ENCODE peak calls at places on chromosome 21, in nine cellular contexts. One of them, this sample, is unnamed.

GRCh38 chr21:31509108-31510017 is 150.1 kb upstream of the SOD1 start:
- DNase-seq in AG08396: no peak
- DNase-seq in amniotic stem cell: no peak
- DNase-seq in MM.1S: no peak
- DNase-seq in HEK293T: peak
- DNase-seq in M059J: peak
- DNase-seq in skeletal muscle cell: no peak
- DNase-seq in substantia nigra: no peak
- DNase-seq in hepatocyte: peak
- DNase-seq in this sample: peak

GRCh38 chr21:19523066-19523465 is 1119.5 kb upstream of the TMPRSS15 start:
- DNase-seq in AG08396: no peak
- DNase-seq in amniotic stem cell: no peak
- DNase-seq in MM.1S: no peak
- DNase-seq in HEK293T: no peak
- DNase-seq in M059J: no peak
- DNase-seq in skeletal muscle cell: no peak
- DNase-seq in substantia nigra: no peak
- DNase-seq in hepatocyte: no peak
- DNase-seq in this sample: no peak

GRCh38 chr21:22631066-22631465 is 1632.9 kb downstream of the NCAM2 start:
- DNase-seq in AG08396: no peak
- DNase-seq in amniotic stem cell: no peak
- DNase-seq in MM.1S: no peak
- DNase-seq in HEK293T: no peak
- DNase-seq in M059J: no peak
- DNase-seq in skeletal muscle cell: no peak
- DNase-seq in substantia nigra: no peak
- DNase-seq in hepatocyte: no peak
- DNase-seq in this sample: no peak

GRCh38 chr21:35051287-35051818 is 2.3 kb upstream of the RUNX1 start:
- DNase-seq in AG08396: peak
- DNase-seq in amniotic stem cell: no peak
- DNase-seq in MM.1S: peak
- DNase-seq in HEK293T: peak
- DNase-seq in M059J: peak
- DNase-seq in skeletal muscle cell: peak
- DNase-seq in substantia nigra: peak
- DNase-seq in hepatocyte: peak
- DNase-seq in this sample: peak

GRCh38 chr21:41378849-41379248 is 17.0 kb downstream of the MX2 start:
- DNase-seq in AG08396: no peak
- DNase-seq in amniotic stem cell: no peak
- DNase-seq in MM.1S: no peak
- DNase-seq in HEK293T: no peak
- DNase-seq in M059J: no peak
- DNase-seq in skeletal muscle cell: no peak
- DNase-seq in substantia nigra: no peak
- DNase-seq in hepatocyte: no peak
- DNase-seq in this sample: no peak

GRCh38 chr21:43287974-43288755 is 119.4 kb downstream of the CRYAA start:
- DNase-seq in AG08396: no peak
- DNase-seq in amniotic stem cell: no peak
- DNase-seq in MM.1S: no peak
- DNase-seq in HEK293T: no peak
- DNase-seq in M059J: no peak
- DNase-seq in skeletal muscle cell: no peak
- DNase-seq in substantia nigra: no peak
- DNase-seq in hepatocyte: peak
- DNase-seq in this sample: peak

GRCh38 chr21:44677881-44678280 is 4.1 kb downstream of the KRTAP12-1 start:
- DNase-seq in AG08396: no peak
- DNase-seq in amniotic stem cell: no peak
- DNase-seq in MM.1S: no peak
- DNase-seq in HEK293T: no peak
- DNase-seq in M059J: no peak
- DNase-seq in skeletal muscle cell: no peak
- DNase-seq in substantia nigra: no peak
- DNase-seq in hepatocyte: no peak
- DNase-seq in this sample: no peak

GRCh38 chr21:35400233-35400939 is 351.3 kb upstream of the RUNX1 start:
- DNase-seq in AG08396: no peak
- DNase-seq in amniotic stem cell: no peak
- DNase-seq in MM.1S: peak
- DNase-seq in HEK293T: peak
- DNase-seq in M059J: peak
- DNase-seq in skeletal muscle cell: peak
- DNase-seq in substantia nigra: no peak
- DNase-seq in hepatocyte: peak
- DNase-seq in this sample: peak

GRCh38 chr21:27693376-27693775 is 726.5 kb upstream of the ADAMTS5 start:
- DNase-seq in AG08396: peak
- DNase-seq in amniotic stem cell: no peak
- DNase-seq in MM.1S: no peak
- DNase-seq in HEK293T: no peak
- DNase-seq in M059J: peak
- DNase-seq in skeletal muscle cell: peak
- DNase-seq in substantia nigra: no peak
- DNase-seq in hepatocyte: no peak
- DNase-seq in this sample: no peak

GRCh38 chr21:27246741-27247140 is 279.9 kb upstream of the ADAMTS5 start:
- DNase-seq in AG08396: no peak
- DNase-seq in amniotic stem cell: no peak
- DNase-seq in MM.1S: no peak
- DNase-seq in HEK293T: no peak
- DNase-seq in M059J: peak
- DNase-seq in skeletal muscle cell: peak
- DNase-seq in substantia nigra: no peak
- DNase-seq in hepatocyte: no peak
- DNase-seq in this sample: no peak

GRCh38 chr21:30340714-30341573 is 3.5 kb upstream of the KRTAP27-1 start:
- DNase-seq in AG08396: peak
- DNase-seq in amniotic stem cell: no peak
- DNase-seq in MM.1S: peak
- DNase-seq in HEK293T: peak
- DNase-seq in M059J: peak
- DNase-seq in skeletal muscle cell: no peak
- DNase-seq in substantia nigra: no peak
- DNase-seq in hepatocyte: peak
- DNase-seq in this sample: peak

This sample was measured in trophoblast cell.